ENCODE peak calls at places on chromosomes 1 and 21, in five cellular contexts. A, W, K, D and R are unnamed samples.

GRCh38 chr1:72366473-72366872 is 84.1 kb upstream of the NEGR1 start:
- DNase-seq in A (no peak), W (peak), K (peak), D (no peak), R (peak)

GRCh38 chr1:29806646-29807319 is 570.5 kb downstream of the PTPRU start:
- DNase-seq in A (no peak), W (no peak), K (no peak), D (no peak), R (no peak)

GRCh38 chr1:27879374-27880082 is 7.2 kb downstream of the THEMIS2 start:
- DNase-seq in A (no peak), W (no peak), K (no peak), D (no peak), R (no peak)

GRCh38 chr21:42455196-42455595 is 40.8 kb downstream of the RSPH1 start:
- DNase-seq in A (peak), W (no peak), K (no peak), D (no peak), R (no peak)

GRCh38 chr1:233998926-233999325 is 94.5 kb downstream of the SLC35F3 start:
- DNase-seq in A (no peak), W (no peak), K (no peak), D (no peak), R (no peak)

GRCh38 chr1:17765444-17766411 is 10.6 kb downstream of the ACTL8 start:
- DNase-seq in A (no peak), W (peak), K (peak), D (peak), R (peak)

GRCh38 chr21:28337319-28337718 is 655.4 kb downstream of the LTN1 start:
- DNase-seq in A (no peak), W (peak), K (peak), D (no peak), R (peak)

GRCh38 chr1:235835226-235835625 is 31.5 kb downstream of the LYST start:
- DNase-seq in A (peak), W (no peak), K (no peak), D (no peak), R (no peak)

GRCh38 chr1:206909883-206910318 is 11.8 kb downstream of the FCMR start:
- DNase-seq in A (no peak), W (no peak), K (no peak), D (no peak), R (no peak)

GRCh38 chr21:38929652-38930051 is 123.9 kb downstream of the ETS2 start:
- DNase-seq in A (no peak), W (no peak), K (no peak), D (no peak), R (no peak)

GRCh38 chr21:38933731-38934130 is 128.0 kb downstream of the ETS2 start:
- DNase-seq in A (no peak), W (no peak), K (no peak), D (no peak), R (no peak)

GRCh38 chr21:38930065-38930464 is 124.3 kb downstream of the ETS2 start:
- DNase-seq in A (no peak), W (no peak), K (no peak), D (no peak), R (no peak)

GRCh38 chr21:38929137-38929536 is 123.4 kb downstream of the ETS2 start:
- DNase-seq in A (no peak), W (no peak), K (no peak), D (no peak), R (no peak)

DNA sequence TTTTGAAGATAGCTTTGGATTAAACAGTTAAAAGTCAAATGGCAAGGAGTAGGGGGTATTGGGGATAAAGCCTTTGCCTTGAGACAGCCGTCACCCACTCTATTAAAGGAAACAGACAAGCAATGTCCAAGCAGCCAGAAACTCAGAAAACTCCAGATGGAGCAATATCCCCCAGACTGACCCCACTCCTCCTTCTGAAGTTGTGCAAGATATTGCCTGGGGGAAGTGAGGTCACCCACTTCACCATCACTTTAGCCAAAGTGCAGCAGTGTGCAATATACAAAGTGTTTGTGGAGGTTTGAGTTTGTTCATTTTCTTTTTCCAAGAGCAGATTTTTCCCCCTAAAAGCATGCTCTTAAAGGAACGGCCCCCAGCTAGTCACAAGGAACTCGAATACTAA is 125.1 kb downstream of the ETS2 start:
- DNase-seq in A (no peak), W (no peak), K (peak), D (no peak), R (no peak)
- H3K4me3 ChIP-seq in A (no peak), W (no peak), K (no peak), D (no peak), R (no peak)

GRCh38 chr1:84693009-84693408 is 2.7 kb upstream of the SSX2IP start:
- DNase-seq in A (no peak), W (no peak), K (no peak), D (no peak), R (no peak)
- H3K4me3 ChIP-seq in A (no peak), W (no peak), K (no peak), D (no peak), R (no peak)

GRCh38 chr1:155007253-155007828 is 4.7 kb downstream of the ZBTB7B start:
- DNase-seq in A (peak), W (no peak), K (no peak), D (peak), R (no peak)
- H3K4me3 ChIP-seq in A (peak), W (no peak), K (no peak), D (no peak), R (no peak)

GRCh38 chr1:180156201-180156600 is 1.5 kb downstream of the QSOX1 start:
- DNase-seq in A (no peak), W (no peak), K (no peak), D (no peak), R (no peak)
- H3K4me3 ChIP-seq in A (peak), W (peak), K (peak), D (no peak), R (no peak)

GRCh38 chr21:44354001-44354405 is 582 bp downstream of the TRPM2 start:
- DNase-seq in A (no peak), W (no peak), K (no peak), D (no peak), R (no peak)
- H3K4me3 ChIP-seq in A (no peak), W (no peak), K (no peak), D (no peak), R (no peak)

GRCh38 chr1:115302390-115302961 is 35.6 kb downstream of the NGF start:
- DNase-seq in A (no peak), W (peak), K (peak), D (peak), R (peak)

GRCh38 chr1:115299266-115299665 is 38.8 kb downstream of the NGF start:
- DNase-seq in A (no peak), W (no peak), K (no peak), D (no peak), R (peak)

GRCh38 chr1:115301438-115302020 is 36.5 kb downstream of the NGF start:
- DNase-seq in A (no peak), W (no peak), K (no peak), D (no peak), R (no peak)

GRCh38 chr1:115303364-115303763 is 34.7 kb downstream of the NGF start:
- DNase-seq in A (no peak), W (no peak), K (no peak), D (no peak), R (no peak)

DNA sequence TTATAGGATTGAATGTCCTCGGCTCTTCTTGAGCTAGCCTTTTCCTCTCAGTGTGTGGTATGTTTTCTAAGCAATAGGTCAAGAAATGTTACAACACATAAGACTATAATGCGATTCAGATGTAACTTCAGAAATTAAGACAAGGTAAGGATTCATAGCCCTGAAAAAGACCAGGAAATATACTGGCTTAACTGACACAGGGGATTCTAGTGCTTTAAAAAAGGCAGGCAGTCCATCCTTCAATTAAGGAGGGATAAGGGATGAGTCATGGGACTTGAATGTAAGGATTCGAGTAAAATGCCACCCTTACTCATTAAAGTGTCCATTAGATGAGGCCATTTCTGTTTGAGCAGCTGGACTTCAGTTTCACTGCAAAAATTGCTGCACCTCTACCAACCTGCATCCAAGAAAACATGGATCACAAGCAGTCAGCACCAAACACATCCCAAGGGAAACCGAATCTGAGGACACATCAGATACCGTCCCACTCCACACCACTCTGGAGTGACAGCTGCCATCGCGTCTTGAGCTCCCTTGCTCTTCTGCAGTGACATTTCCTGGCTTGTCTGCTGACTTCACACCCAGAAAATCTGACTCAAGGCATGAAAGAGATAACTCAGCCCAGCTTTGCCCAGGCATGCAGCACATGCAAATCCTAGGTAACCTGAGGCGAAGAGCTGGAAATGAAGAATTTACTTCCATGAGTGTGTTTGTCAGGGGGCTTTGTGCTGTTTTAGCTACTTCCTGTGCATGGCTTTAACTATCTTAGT is 37.8 kb downstream of the NGF start:
- DNase-seq in A (no peak), W (peak), K (no peak), D (no peak), R (no peak)
- H3K4me3 ChIP-seq in A (no peak), W (no peak), K (no peak), D (no peak), R (no peak)

DNA sequence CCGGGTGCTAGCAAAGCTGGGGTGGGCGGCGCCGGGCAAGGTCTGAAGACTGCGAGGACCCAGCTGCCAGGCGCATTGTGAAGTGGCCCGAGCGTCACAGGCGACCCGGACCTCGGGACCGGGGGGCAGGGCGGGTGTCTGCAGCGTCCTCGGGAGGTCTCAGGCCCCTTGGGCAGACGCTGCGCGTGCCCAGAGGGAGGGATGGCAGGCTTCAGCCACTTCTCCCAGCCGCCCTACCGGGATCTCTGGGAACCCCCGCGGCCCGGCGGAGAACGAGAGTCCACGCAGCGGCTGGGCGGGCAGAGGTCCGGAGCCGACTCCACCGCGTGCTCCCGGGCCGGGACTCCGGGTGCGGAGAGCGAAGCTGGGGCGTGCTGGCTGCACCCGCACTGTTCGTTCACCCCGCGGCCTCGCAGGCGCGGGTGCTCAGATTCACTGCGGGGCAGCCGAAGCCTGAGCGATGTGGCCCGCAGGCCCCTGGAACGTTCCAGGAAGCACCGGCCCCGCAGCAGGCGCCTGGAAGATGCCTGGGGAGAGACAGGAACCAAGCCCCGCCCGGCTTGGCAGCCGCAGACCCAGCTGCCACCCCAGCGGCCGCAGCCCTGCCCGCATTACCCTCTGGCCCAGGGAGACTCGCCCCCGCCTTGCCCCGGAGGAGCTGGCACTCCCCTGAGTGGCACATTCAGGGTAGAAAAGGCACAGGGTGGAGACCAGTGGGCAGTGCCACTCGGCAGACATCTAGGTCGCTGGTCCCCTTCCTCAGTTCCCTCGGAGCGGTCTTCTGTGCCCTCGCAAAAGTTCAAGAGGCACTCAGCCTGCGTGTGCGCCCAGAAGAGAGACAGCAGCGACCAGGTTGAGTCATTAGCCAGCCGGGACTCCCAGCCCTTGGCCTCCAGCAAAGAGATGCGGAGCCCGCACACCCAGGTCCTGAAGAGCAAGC is at the start of gene CCDC185:
- DNase-seq in A (peak), W (no peak), K (no peak), D (no peak), R (no peak)
- H3K4me3 ChIP-seq in A (peak), W (peak), K (peak), D (no peak), R (peak)

DNA sequence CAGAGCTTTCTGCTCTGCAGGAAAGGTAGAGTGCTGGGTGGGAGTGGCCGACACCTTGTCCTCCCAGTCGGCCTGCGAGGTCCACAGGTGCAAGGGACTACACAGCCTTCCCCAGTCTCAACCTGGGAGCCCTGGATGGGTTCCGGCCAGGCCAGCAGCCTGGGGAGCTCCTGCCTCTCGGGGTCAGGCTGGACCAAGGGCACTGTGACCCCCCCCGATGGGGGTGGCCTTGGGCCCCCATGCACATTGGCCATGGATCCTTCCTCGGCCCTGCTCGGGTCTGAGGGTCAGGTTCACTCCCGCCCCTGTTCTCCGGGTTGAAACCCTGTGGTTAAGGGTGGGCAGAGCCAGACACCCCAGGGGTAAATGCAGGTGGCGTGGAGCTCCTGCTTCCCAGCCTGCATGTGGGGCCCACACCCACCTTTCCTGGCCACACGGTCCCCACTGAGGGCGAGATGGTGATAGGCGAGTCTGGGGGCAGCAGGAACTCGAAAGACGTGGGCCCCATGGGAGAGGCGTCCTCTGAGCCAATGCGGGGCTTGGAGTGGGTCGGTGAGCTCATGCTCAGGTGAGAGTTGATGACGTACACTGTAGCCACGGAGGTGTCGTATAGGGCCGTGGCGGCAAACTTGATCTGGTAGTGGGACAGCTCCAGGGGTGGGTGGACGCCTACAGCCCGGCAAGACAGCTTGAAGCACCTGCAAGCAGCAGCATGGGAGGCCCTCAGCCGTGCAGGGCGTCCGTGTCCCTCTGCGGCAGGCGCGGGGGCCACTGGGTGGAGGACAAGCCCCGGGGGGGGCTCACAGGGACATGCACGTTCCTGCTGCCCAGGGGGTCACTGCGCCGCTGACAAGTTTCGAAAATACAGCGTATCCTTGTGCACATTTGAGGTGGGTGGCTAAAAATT is 10.8 kb upstream of the TMEM52 start:
- DNase-seq in A (no peak), W (no peak), K (no peak), D (no peak), R (no peak)
- H3K4me3 ChIP-seq in A (no peak), W (no peak), K (no peak), D (no peak), R (no peak)